ENCODE peak calls at places on chromosomes 7 and 10, in eight cellular contexts. One of them, this sample, is unnamed.
A peak's percentile ranks its signal among the peaks of the same experiment; 100 is the strongest.

GRCh38 chr7:77653572-77653971 is 42.7 kb upstream of the RSBN1L start:
- DNase-seq in SK-N-SH: no peak
- DNase-seq in spleen: no peak
- DNase-seq in breast epithelium: no peak
- DNase-seq in endothelial cell of umbilical vein: no peak
- DNase-seq in suprapubic skin: no peak
- DNase-seq in transverse colon: no peak
- DNase-seq in esophagus muscularis mucosa: no peak
- DNase-seq in this sample: no peak

GRCh38 chr10:73232887-73233286 is 14.2 kb downstream of the DNAJC9 start:
- DNase-seq in SK-N-SH: no peak
- DNase-seq in spleen: no peak
- DNase-seq in breast epithelium: no peak
- DNase-seq in endothelial cell of umbilical vein: peak; percentile 6
- DNase-seq in suprapubic skin: no peak
- DNase-seq in transverse colon: no peak
- DNase-seq in esophagus muscularis mucosa: no peak
- DNase-seq in this sample: no peak

GRCh38 chr7:149459540-149460433 is 1.1 kb downstream of the ZNF777 start:
- DNase-seq in SK-N-SH: peak; percentile 91
- DNase-seq in spleen: no peak
- DNase-seq in breast epithelium: no peak
- DNase-seq in endothelial cell of umbilical vein: peak; percentile 19
- DNase-seq in suprapubic skin: no peak
- DNase-seq in transverse colon: no peak
- DNase-seq in esophagus muscularis mucosa: peak; percentile 78
- DNase-seq in this sample: no peak

GRCh38 chr10:126533644-126534043 is 136.8 kb downstream of the C10orf90 start:
- DNase-seq in SK-N-SH: no peak
- DNase-seq in spleen: no peak
- DNase-seq in breast epithelium: no peak
- DNase-seq in endothelial cell of umbilical vein: no peak
- DNase-seq in suprapubic skin: no peak
- DNase-seq in transverse colon: no peak
- DNase-seq in esophagus muscularis mucosa: no peak
- DNase-seq in this sample: no peak

GRCh38 chr10:85609509-85609908 is 757.1 kb downstream of the GRID1 start:
- DNase-seq in SK-N-SH: no peak
- DNase-seq in spleen: no peak
- DNase-seq in breast epithelium: no peak
- DNase-seq in endothelial cell of umbilical vein: no peak
- DNase-seq in suprapubic skin: no peak
- DNase-seq in transverse colon: no peak
- DNase-seq in esophagus muscularis mucosa: no peak
- DNase-seq in this sample: no peak

GRCh38 chr10:93749218-93749799 is 8.4 kb upstream of the LGI1 start:
- DNase-seq in SK-N-SH: no peak
- DNase-seq in spleen: no peak
- DNase-seq in breast epithelium: no peak
- DNase-seq in endothelial cell of umbilical vein: no peak
- DNase-seq in suprapubic skin: no peak
- DNase-seq in transverse colon: peak; percentile 28
- DNase-seq in esophagus muscularis mucosa: no peak
- DNase-seq in this sample: no peak

GRCh38 chr7:4653771-4654170 is 28.3 kb upstream of the FOXK1 start:
- DNase-seq in SK-N-SH: no peak
- DNase-seq in spleen: no peak
- DNase-seq in breast epithelium: no peak
- DNase-seq in endothelial cell of umbilical vein: no peak
- DNase-seq in suprapubic skin: no peak
- DNase-seq in transverse colon: no peak
- DNase-seq in esophagus muscularis mucosa: no peak
- DNase-seq in this sample: no peak

GRCh38 chr7:293681-294439 is 3.9 kb downstream of the FOXL3 start:
- DNase-seq in SK-N-SH: peak; percentile 48
- DNase-seq in spleen: peak; percentile 29
- DNase-seq in breast epithelium: peak; percentile 35
- DNase-seq in endothelial cell of umbilical vein: no peak
- DNase-seq in suprapubic skin: peak; percentile 40
- DNase-seq in transverse colon: peak; percentile 42
- DNase-seq in esophagus muscularis mucosa: no peak
- DNase-seq in this sample: no peak

GRCh38 chr10:77428776-77429395 is 208.7 kb downstream of the KCNMA1 start:
- DNase-seq in SK-N-SH: no peak
- DNase-seq in spleen: no peak
- DNase-seq in breast epithelium: no peak
- DNase-seq in endothelial cell of umbilical vein: no peak
- DNase-seq in suprapubic skin: no peak
- DNase-seq in transverse colon: peak; percentile 49
- DNase-seq in esophagus muscularis mucosa: no peak
- DNase-seq in this sample: no peak
- H3K4me3 ChIP-seq in SK-N-SH: no peak overlapping the region
- H3K4me3 ChIP-seq in spleen: no peak overlapping the region
- H3K4me3 ChIP-seq in breast epithelium: no peak overlapping the region
- H3K4me3 ChIP-seq in endothelial cell of umbilical vein: no peak overlapping the region
- H3K4me3 ChIP-seq in suprapubic skin: no peak overlapping the region
- H3K4me3 ChIP-seq in transverse colon: no peak overlapping the region
- H3K4me3 ChIP-seq in esophagus muscularis mucosa: no peak overlapping the region
- H3K4me3 ChIP-seq in this sample: no peak overlapping the region

DNA sequence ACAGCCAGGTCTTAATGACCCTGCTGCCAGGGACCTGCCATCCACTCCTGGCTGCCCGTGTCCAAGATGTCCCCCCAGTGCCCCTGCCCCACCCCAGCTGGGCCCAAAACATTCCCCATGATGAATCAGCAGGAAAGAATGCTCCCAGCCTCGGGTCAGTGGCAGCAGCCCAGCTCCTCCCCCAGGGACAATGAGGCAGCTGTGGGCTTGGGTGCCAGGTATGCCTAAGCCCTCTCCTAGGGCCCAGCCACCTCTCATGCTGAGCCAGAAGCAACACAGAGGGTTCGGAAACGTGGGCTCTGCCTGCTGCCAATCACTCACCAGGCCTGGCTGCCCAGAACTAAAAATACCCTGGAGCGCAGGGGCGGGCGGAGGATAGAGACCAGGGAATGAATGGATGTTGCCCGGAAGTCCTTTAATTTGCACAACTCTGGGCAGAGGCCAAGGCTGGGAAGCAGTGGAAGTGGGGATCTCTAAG is 1.5 kb upstream of the LOXL4 start:
- DNase-seq in SK-N-SH: peak; percentile 56
- DNase-seq in spleen: no peak
- DNase-seq in breast epithelium: peak; percentile 72
- DNase-seq in endothelial cell of umbilical vein: peak; percentile 43
- DNase-seq in suprapubic skin: peak; percentile 89
- DNase-seq in transverse colon: peak; percentile 44
- DNase-seq in esophagus muscularis mucosa: no peak
- DNase-seq in this sample: no peak
- TF ChIP-seq POLR2AphosphoS5 in SK-N-SH: peak; percentile 19
- TF ChIP-seq POLR2AphosphoS5 in spleen: peak; percentile 53
- TF ChIP-seq POLR2AphosphoS5 in breast epithelium: peak; percentile 82
- TF ChIP-seq POLR2AphosphoS5 in endothelial cell of umbilical vein: no peak
- TF ChIP-seq POLR2AphosphoS5 in suprapubic skin: no peak
- TF ChIP-seq POLR2AphosphoS5 in transverse colon: peak; percentile 52
- TF ChIP-seq POLR2AphosphoS5 in esophagus muscularis mucosa: peak; percentile 81
- TF ChIP-seq POLR2AphosphoS5 in this sample: no peak

GRCh38 chr10:32954080-32954479 is 4.0 kb downstream of the ITGB1 start:
- DNase-seq in SK-N-SH: no peak
- DNase-seq in spleen: no peak
- DNase-seq in breast epithelium: no peak
- DNase-seq in endothelial cell of umbilical vein: no peak
- DNase-seq in suprapubic skin: no peak
- DNase-seq in transverse colon: no peak
- DNase-seq in esophagus muscularis mucosa: no peak
- DNase-seq in this sample: no peak
- H3K4me3 ChIP-seq in SK-N-SH: peak overlapping the region; percentile 77
- H3K4me3 ChIP-seq in spleen: no peak overlapping the region
- H3K4me3 ChIP-seq in breast epithelium: no peak overlapping the region
- H3K4me3 ChIP-seq in endothelial cell of umbilical vein: no peak overlapping the region
- H3K4me3 ChIP-seq in suprapubic skin: no peak overlapping the region
- H3K4me3 ChIP-seq in transverse colon: peak overlapping the region; percentile 84
- H3K4me3 ChIP-seq in esophagus muscularis mucosa: peak overlapping the region; percentile 99
- H3K4me3 ChIP-seq in this sample: no peak overlapping the region

DNA sequence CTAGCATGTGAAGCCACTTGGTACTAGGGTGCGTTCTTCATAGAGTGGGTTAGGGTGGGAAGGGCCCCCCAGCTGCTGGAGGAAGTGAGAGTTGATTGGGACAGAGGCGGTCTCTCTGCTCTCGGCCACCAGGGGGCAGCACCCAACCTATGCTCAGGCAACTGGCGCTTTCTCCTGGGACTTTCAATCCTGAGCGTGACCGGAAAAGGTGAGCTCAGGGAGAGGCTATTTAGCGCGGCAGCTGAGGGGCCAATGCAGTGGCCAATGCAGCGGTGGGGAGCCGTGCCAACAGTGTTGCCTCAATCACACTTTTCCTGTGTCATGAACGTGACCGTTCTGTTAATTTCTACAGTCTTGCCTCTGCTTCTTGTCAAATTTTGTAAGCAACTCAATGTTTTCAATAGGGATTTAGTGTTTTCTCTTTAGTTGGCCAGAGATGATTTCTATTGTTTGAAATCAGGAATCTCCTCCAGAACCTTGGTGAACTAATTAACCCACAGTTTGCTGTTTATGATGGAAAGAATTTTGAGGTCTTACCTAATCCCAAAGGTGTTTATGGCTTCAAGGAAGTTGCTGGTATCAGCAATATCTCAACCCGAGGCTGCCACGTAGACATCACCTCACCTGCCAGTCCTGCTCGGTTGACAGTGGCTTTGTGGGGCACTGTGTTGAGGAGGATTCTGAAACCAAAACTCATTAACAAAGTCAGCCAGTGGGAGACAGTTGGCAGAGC is 67.9 kb upstream of the PDZD8 start:
- DNase-seq in SK-N-SH: peak; percentile 76
- DNase-seq in spleen: peak; percentile 92
- DNase-seq in breast epithelium: peak; percentile 80
- DNase-seq in endothelial cell of umbilical vein: peak; percentile 87
- DNase-seq in suprapubic skin: peak; percentile 96
- DNase-seq in transverse colon: peak; percentile 85
- DNase-seq in esophagus muscularis mucosa: peak; percentile 94
- DNase-seq in this sample: peak; percentile 6
- TF ChIP-seq POLR2AphosphoS5 in SK-N-SH: no peak
- TF ChIP-seq POLR2AphosphoS5 in spleen: peak; percentile 9
- TF ChIP-seq POLR2AphosphoS5 in breast epithelium: peak; percentile 95
- TF ChIP-seq POLR2AphosphoS5 in endothelial cell of umbilical vein: no peak
- TF ChIP-seq POLR2AphosphoS5 in suprapubic skin: peak; percentile 27
- TF ChIP-seq POLR2AphosphoS5 in transverse colon: peak; percentile 41
- TF ChIP-seq POLR2AphosphoS5 in esophagus muscularis mucosa: no peak
- TF ChIP-seq POLR2AphosphoS5 in this sample: no peak

This sample was measured in SK-N-MC.